ENCODE peak calls at places on chromosomes 13 and 19, in seven cellular contexts. I, W, F, A, R, G and B are unnamed samples.

GRCh38 chr13:73880365-73880764 is 253.8 kb downstream of the KLF12 start:
- DNase-seq in R (no peak), F (no peak), I (no peak), G (no peak), A (no peak), W (no peak), B (no peak)

GRCh38 chr13:113245858-113246791 is 36.7 kb downstream of the CUL4A start:
- DNase-seq in A (no peak), F (no peak), R (no peak), W (no peak), I (no peak), G (peak; percentile 71), B (no peak)

GRCh38 chr19:46813570-46814358 is 25.4 kb upstream of the SLC1A5 start:
- DNase-seq in A (peak; percentile 95), R (no peak), I (no peak), G (peak; percentile 86), F (no peak), W (peak; percentile 61), B (no peak)

GRCh38 chr19:8655340-8655709 is 24.9 kb downstream of the NFILZ start:
- DNase-seq in A (no peak), F (no peak), I (no peak), R (no peak), W (no peak), G (no peak), B (no peak)

GRCh38 chr13:111899714-111900389 is 167.1 kb upstream of the SOX1 start:
- DNase-seq in R (no peak), F (no peak), W (no peak), A (no peak), G (no peak), I (no peak), B (no peak)

GRCh38 chr13:80276371-80277289 is 64.3 kb downstream of the SPRY2 start:
- DNase-seq in I (no peak), A (no peak), F (peak; percentile 17), W (no peak), G (peak; percentile 33), R (no peak), B (no peak)

GRCh38 chr13:114043421-114044053 is 69.7 kb upstream of the C13orf46 start:
- DNase-seq in F (no peak), A (no peak), I (no peak), W (peak; percentile 67), R (peak; percentile 77), G (peak; percentile 72), B (no peak)

GRCh38 chr13:20436505-20436904 is 89.2 kb downstream of the CRYL1 start:
- DNase-seq in I (no peak), R (no peak), W (no peak), A (no peak), G (no peak), F (no peak), B (no peak)

GRCh38 chr13:72201726-72202125 is 334.7 kb upstream of the DACH1 start:
- DNase-seq in I (no peak), F (no peak), W (no peak), R (no peak), G (no peak), A (no peak), B (no peak)

GRCh38 chr13:111387026-111387871 is 66.8 kb downstream of the TEX29 start:
- DNase-seq in F (no peak), W (no peak), I (no peak), G (peak; percentile 16), A (no peak), R (no peak), B (no peak)

GRCh38 chr13:26978081-26978860 is 193.3 kb downstream of the USP12 start:
- DNase-seq in G (no peak), F (peak; percentile 13), A (no peak), I (no peak), R (no peak), W (no peak), B (no peak)

GRCh38 chr13:99290890-99291289 is 16.3 kb downstream of the GPR183 start:
- DNase-seq in F (no peak), W (no peak), A (no peak), G (no peak), I (no peak), R (no peak), B (no peak)

GRCh38 chr19:4870025-4870700 is 2.7 kb upstream of the PLIN3 start:
- DNase-seq in W (peak; percentile 65), R (no peak), I (no peak), G (peak; percentile 68), F (peak; percentile 49), A (no peak), B (no peak)

GRCh38 chr13:95858286-95859075 is 181.5 kb downstream of the DNAJC3 start:
- DNase-seq in G (no peak), R (no peak), I (no peak), F (no peak), W (no peak), A (no peak), B (no peak)

GRCh38 chr19:1251503-1252220 is 3.3 kb downstream of the MIDN start:
- DNase-seq in W (peak; percentile 52), R (no peak), F (no peak), A (no peak), I (no peak), G (peak; percentile 84), B (no peak)

GRCh38 chr13:101811881-101812280 is 359.4 kb downstream of the ITGBL1 start:
- DNase-seq in F (no peak), R (no peak), A (no peak), W (no peak), G (no peak), I (no peak), B (no peak)

GRCh38 chr19:14554382-14554812 is 17.5 kb downstream of the NDUFB7 start:
- DNase-seq in G (no peak), R (no peak), F (no peak), W (peak; percentile 30), A (peak; percentile 75), I (no peak), B (no peak)

GRCh38 chr13:50893211-50893852 is 16.3 kb upstream of the RNASEH2B start:
- DNase-seq in R (no peak), F (no peak), W (no peak), I (no peak), A (no peak), G (no peak), B (no peak)

GRCh38 chr13:72313546-72313945 is 413.9 kb downstream of the MZT1 start:
- DNase-seq in W (no peak), I (no peak), A (no peak), G (no peak), R (no peak), F (no peak), B (no peak)

GRCh38 chr19:5480427-5480836 is 25.2 kb downstream of the ZNRF4 start:
- DNase-seq in I (no peak), W (peak; percentile 26), A (no peak), R (no peak), G (no peak), F (peak; percentile 19), B (no peak)

GRCh38 chr13:59722580-59722900 is 441.2 kb downstream of the DIAPH3 start:
- DNase-seq in I (no peak), W (no peak), G (no peak), R (no peak), F (no peak), A (no peak), B (no peak)

GRCh38 chr19:58085348-58085875 is 12.6 kb downstream of the ZSCAN18 start:
- DNase-seq in W (no peak), R (no peak), F (no peak), A (no peak), G (no peak), I (no peak), B (no peak)

GRCh38 chr13:40401911-40402776 is 264.3 kb downstream of the FOXO1 start:
- DNase-seq in W (peak; percentile 96), F (no peak), I (peak; percentile 74), A (peak; percentile 81), R (no peak), G (peak; percentile 95), B (no peak)
- TF ChIP-seq POLR2AphosphoS5 in W (peak; percentile 81), F (no peak), I (no peak), A (peak; percentile 82), R (no peak), G (peak; percentile 89), B (no peak)

GRCh38 chr13:44388427-44388826 is 14.8 kb downstream of the SERP2 start:
- DNase-seq in R (no peak), G (no peak), A (no peak), W (no peak), F (no peak), I (no peak), B (no peak)

GRCh38 chr13:44386932-44387556 is 13.4 kb downstream of the SERP2 start:
- DNase-seq in I (no peak), R (no peak), W (no peak), A (no peak), G (no peak), F (no peak), B (no peak)

GRCh38 chr13:44385847-44386246 is 12.2 kb downstream of the SERP2 start:
- DNase-seq in F (no peak), G (no peak), W (no peak), R (no peak), A (no peak), I (no peak), B (no peak)

GRCh38 chr13:44389856-44390255 is 16.2 kb downstream of the SERP2 start:
- DNase-seq in I (no peak), R (no peak), W (no peak), G (no peak), F (no peak), A (no peak), B (no peak)

GRCh38 chr13:44389003-44389666 is 15.5 kb downstream of the SERP2 start:
- DNase-seq in R (no peak), W (no peak), I (no peak), G (no peak), F (no peak), A (no peak), B (no peak)
- TF ChIP-seq POLR2AphosphoS5 in R (no peak), W (no peak), I (no peak), G (no peak), F (no peak), A (no peak), B (no peak)

GRCh38 chr13:58461217-58461616 is 829.7 kb downstream of the PCDH17 start:
- DNase-seq in R (no peak), G (no peak), I (no peak), A (no peak), F (no peak), W (no peak), B (no peak)
- TF ChIP-seq POLR2AphosphoS5 in R (no peak), G (no peak), I (no peak), A (no peak), F (no peak), W (no peak), B (no peak)

GRCh38 chr13:35213911-35214310 is 262.6 kb downstream of the MAB21L1 start:
- DNase-seq in I (no peak), F (no peak), G (no peak), W (no peak), A (no peak), R (no peak), B (no peak)

GRCh38 chr13:35208587-35208986 is 266.5 kb downstream of the NBEA start:
- DNase-seq in R (no peak), I (no peak), W (no peak), F (no peak), G (no peak), A (no peak), B (no peak)

GRCh38 chr13:35211949-35212348 is 264.5 kb downstream of the MAB21L1 start:
- DNase-seq in F (no peak), R (no peak), G (no peak), W (no peak), A (no peak), I (no peak), B (no peak)

DNA sequence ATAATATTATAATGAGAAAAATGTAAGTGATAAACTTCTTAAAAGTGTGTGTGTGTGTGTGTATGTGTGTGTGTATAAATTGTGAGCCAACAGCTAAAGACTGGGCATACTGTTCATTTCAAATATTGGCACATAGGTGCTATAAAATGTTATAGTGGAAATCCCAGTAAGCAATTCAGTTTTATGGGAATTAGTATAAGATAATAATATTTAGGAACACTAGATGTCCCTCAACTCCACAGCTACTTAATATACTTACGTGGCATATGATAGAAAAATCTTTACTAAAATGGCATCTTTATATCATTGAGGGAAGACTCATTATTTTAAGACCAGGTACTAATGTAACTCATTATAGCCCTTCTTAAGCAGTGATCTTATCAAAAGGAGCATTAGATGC is 266.3 kb downstream of the MAB21L1 start:
- DNase-seq in F (no peak), W (no peak), A (no peak), R (no peak), I (no peak), G (no peak), B (no peak)
- TF ChIP-seq POLR2AphosphoS5 in F (no peak), W (no peak), A (no peak), R (no peak), I (no peak), G (no peak), B (no peak)